ENCODE peak calls at places on chromosomes 4 and X, in six cellular contexts. I is kidney tubule cell, G is tibial artery, Q is astrocyte of the hippocampus, O is aorta, Y is hippocampal formation. C is an unnamed sample.

GRCh38 chr4:151801547-151802516 is 41.0 kb upstream of the GATB start:
- DNase-seq in I (peak), G (no peak), Q (peak), O (no peak), Y (no peak), C (no peak)

GRCh38 chrX:102498732-102499131 is 17.8 kb downstream of the TMSB15A start:
- DNase-seq in I (no peak), G (no peak), Q (no peak), O (no peak), Y (no peak), C (no peak)

GRCh38 chrX:76987381-76987780 is 459.8 kb upstream of the FGF16 start:
- DNase-seq in I (no peak), G (no peak), Q (no peak), O (no peak), Y (no peak), C (no peak)

GRCh38 chr4:154277164-154277563 is 214.4 kb downstream of the DCHS2 start:
- DNase-seq in I (no peak), G (no peak), Q (peak), O (no peak), Y (no peak), C (no peak)

GRCh38 chrX:17549005-17549685 is 174.1 kb downstream of the NHS start:
- DNase-seq in I (no peak), G (no peak), Q (peak), O (no peak), Y (no peak), C (peak)

GRCh38 chr4:133624744-133625143 is 475.6 kb downstream of the PCDH10 start:
- DNase-seq in I (no peak), G (no peak), Q (no peak), O (no peak), Y (no peak), C (no peak)

GRCh38 chrX:104324461-104324860 is 69.7 kb upstream of the ESX1 start:
- DNase-seq in I (no peak), G (no peak), Q (no peak), O (no peak), Y (no peak), C (no peak)

GRCh38 chr4:178320003-178320402 is 877.8 kb upstream of the AGA start:
- DNase-seq in I (no peak), G (no peak), Q (no peak), O (no peak), Y (no peak), C (no peak)

GRCh38 chrX:132375941-132376340 is 112.9 kb downstream of the MBNL3 start:
- DNase-seq in I (no peak), G (no peak), Q (no peak), O (no peak), Y (no peak), C (no peak)

GRCh38 chrX:39677987-39678840 is 419.5 kb downstream of the BCOR start:
- DNase-seq in I (no peak), G (no peak), Q (no peak), O (no peak), Y (peak), C (no peak)

GRCh38 chr4:151685303-151685702 is 75.5 kb downstream of the GATB start:
- DNase-seq in I (no peak), G (no peak), Q (no peak), O (no peak), Y (no peak), C (no peak)

GRCh38 chr4:38075370-38076152 is 115.4 kb downstream of the PTTG2 start:
- DNase-seq in I (no peak), G (no peak), Q (no peak), O (no peak), Y (peak), C (no peak)

GRCh38 chrX:31506360-31506759 is 434.5 kb upstream of the FTHL17 start:
- DNase-seq in I (no peak), G (no peak), Q (no peak), O (no peak), Y (no peak), C (no peak)

GRCh38 chr4:2812600-2812932 is 19.7 kb downstream of the SH3BP2 start:
- DNase-seq in I (no peak), G (no peak), Q (no peak), O (no peak), Y (no peak), C (no peak)

GRCh38 chrX:123736333-123736921 is 3.6 kb upstream of the THOC2 start:
- DNase-seq in I (peak), G (no peak), Q (peak), O (no peak), Y (no peak), C (no peak)

C was measured in NCI-H1092.